ENCODE peak calls at places on chromosomes 12 and 14, in ten cellular contexts. F is esophagus squamous epithelium; C is CD8-positive, alpha-beta memory T cell; J is AG04450; Z is neuronal stem cell; G is GM23248; B is hepatocyte; P is tibial nerve; S is ovary; O is K562. N is an unnamed sample.

GRCh38 chr12:19263666-19264065 is 134.1 kb downstream of the PLEKHA5 start:
- DNase-seq in F (no peak), C (no peak), J (no peak), Z (peak; percentile 44), G (no peak), B (no peak), P (no peak), S (no peak), O (no peak), N (no peak)

GRCh38 chr12:68831272-68831671 is 23.3 kb downstream of the MDM2 start:
- DNase-seq in F (no peak), C (no peak), J (no peak), Z (no peak), G (no peak), B (no peak), P (no peak), S (no peak), O (no peak), N (no peak)

GRCh38 chr14:104133496-104133895 is 4.9 kb upstream of the KIF26A start:
- DNase-seq in F (no peak), C (no peak), J (no peak), Z (no peak), G (no peak), B (no peak), P (no peak), S (no peak), O (no peak), N (no peak)

GRCh38 chr12:50929831-50930230 is 22.5 kb upstream of the HIGD1C start:
- DNase-seq in F (no peak), C (no peak), J (no peak), Z (no peak), G (no peak), B (no peak), P (no peak), S (no peak), O (no peak), N (no peak)

GRCh38 chr14:99121027-99121875 is 150.7 kb downstream of the BCL11B start:
- DNase-seq in F (no peak), C (no peak), J (no peak), Z (no peak), G (no peak), B (no peak), P (no peak), S (no peak), O (no peak), N (no peak)

GRCh38 chr14:104267895-104268294 is 129.5 kb downstream of the KIF26A start:
- DNase-seq in F (no peak), C (no peak), J (no peak), Z (no peak), G (peak; percentile 4), B (no peak), P (no peak), S (peak; percentile 30), O (no peak), N (peak; percentile 50)

GRCh38 chr12:49644620-49644994 is 21.2 kb downstream of the PRPF40B start:
- DNase-seq in F (no peak), C (peak; percentile 82), J (peak; percentile 54), Z (peak; percentile 63), G (peak; percentile 85), B (peak; percentile 86), P (peak; percentile 76), S (peak; percentile 86), O (peak; percentile 89), N (peak; percentile 67)

GRCh38 chr14:85572845-85573244 is 42.9 kb downstream of the FLRT2 start:
- DNase-seq in F (no peak), C (no peak), J (peak; percentile 32), Z (no peak), G (peak; percentile 93), B (no peak), P (no peak), S (no peak), O (no peak), N (no peak)

GRCh38 chr12:68040450-68041075 is 51.3 kb downstream of the IFNG-AS1 start:
- DNase-seq in F (no peak), C (peak; percentile 58), J (peak; percentile 45), Z (peak; percentile 80), G (peak; percentile 72), B (peak; percentile 86), P (peak; percentile 61), S (peak; percentile 15), O (peak; percentile 66), N (no peak)

GRCh38 chr14:75418779-75419768 is 8.7 kb upstream of the JDP2 start:
- DNase-seq in F (no peak), C (peak; percentile 5), J (no peak), Z (peak; percentile 33), G (no peak), B (peak; percentile 68), P (no peak), S (no peak), O (peak; percentile 63), N (no peak)

GRCh38 chr12:105738036-105738435 is 400.7 kb downstream of the NUAK1 start:
- DNase-seq in F (no peak), C (no peak), J (peak; percentile 16), Z (no peak), G (no peak), B (no peak), P (no peak), S (peak; percentile 31), O (no peak), N (no peak)

GRCh38 chr12:112674539-112674938 is 117.0 kb upstream of the RPH3A start:
- DNase-seq in F (no peak), C (no peak), J (no peak), Z (no peak), G (no peak), B (no peak), P (no peak), S (no peak), O (no peak), N (no peak)

GRCh38 chr12:112680993-112681392 is 110.6 kb upstream of the RPH3A start:
- DNase-seq in F (no peak), C (no peak), J (no peak), Z (no peak), G (no peak), B (no peak), P (no peak), S (no peak), O (no peak), N (no peak)

GRCh38 chr12:112677050-112677765 is 114.3 kb upstream of the RPH3A start:
- DNase-seq in F (no peak), C (no peak), J (no peak), Z (no peak), G (no peak), B (no peak), P (no peak), S (no peak), O (no peak), N (no peak)

GRCh38 chr12:112676526-112676925 is 115.0 kb upstream of the RPH3A start:
- DNase-seq in F (no peak), C (no peak), J (no peak), Z (no peak), G (no peak), B (no peak), P (no peak), S (no peak), O (no peak), N (no peak)
- H3K27ac ChIP-seq in F (no peak overlapping the region), C (no peak overlapping the region), J (no peak overlapping the region), Z (no peak overlapping the region), G (no peak overlapping the region), B (no peak overlapping the region), P (no peak overlapping the region), S (no peak overlapping the region), O (no peak overlapping the region), N (no peak overlapping the region)

DNA sequence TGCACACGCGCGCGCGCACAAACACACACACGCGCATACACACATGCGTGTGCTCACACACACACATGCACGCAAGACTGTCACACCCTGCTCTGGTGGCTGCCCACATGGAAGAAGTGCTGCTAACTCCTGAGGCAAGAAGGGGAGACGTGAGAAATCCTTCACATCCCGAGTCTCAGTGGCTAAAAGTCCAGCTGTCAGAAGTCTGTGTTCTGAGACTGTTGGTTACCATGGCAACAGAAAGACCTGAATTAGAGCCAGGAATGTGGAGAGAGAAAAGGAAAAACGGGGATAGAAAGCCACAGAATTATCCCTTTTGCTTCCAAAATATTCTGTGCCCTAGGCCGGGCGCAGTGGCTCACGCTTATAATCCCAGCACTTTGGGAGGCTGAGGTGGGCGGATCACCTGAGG is 71.2 kb downstream of the PPFIBP1 start:
- DNase-seq in F (no peak), C (no peak), J (peak; percentile 61), Z (peak; percentile 54), G (peak; percentile 88), B (peak; percentile 78), P (no peak), S (peak; percentile 56), O (no peak), N (no peak)
- H3K27ac ChIP-seq in F (peak overlapping the region; percentile 54), C (no peak overlapping the region), J (peak overlapping the region; percentile 24), Z (peak overlapping the region; percentile 20), G (peak overlapping the region; percentile 63), B (no peak overlapping the region), P (peak overlapping the region; percentile 60), S (peak overlapping the region; percentile 9), O (no peak overlapping the region), N (no peak overlapping the region)

DNA sequence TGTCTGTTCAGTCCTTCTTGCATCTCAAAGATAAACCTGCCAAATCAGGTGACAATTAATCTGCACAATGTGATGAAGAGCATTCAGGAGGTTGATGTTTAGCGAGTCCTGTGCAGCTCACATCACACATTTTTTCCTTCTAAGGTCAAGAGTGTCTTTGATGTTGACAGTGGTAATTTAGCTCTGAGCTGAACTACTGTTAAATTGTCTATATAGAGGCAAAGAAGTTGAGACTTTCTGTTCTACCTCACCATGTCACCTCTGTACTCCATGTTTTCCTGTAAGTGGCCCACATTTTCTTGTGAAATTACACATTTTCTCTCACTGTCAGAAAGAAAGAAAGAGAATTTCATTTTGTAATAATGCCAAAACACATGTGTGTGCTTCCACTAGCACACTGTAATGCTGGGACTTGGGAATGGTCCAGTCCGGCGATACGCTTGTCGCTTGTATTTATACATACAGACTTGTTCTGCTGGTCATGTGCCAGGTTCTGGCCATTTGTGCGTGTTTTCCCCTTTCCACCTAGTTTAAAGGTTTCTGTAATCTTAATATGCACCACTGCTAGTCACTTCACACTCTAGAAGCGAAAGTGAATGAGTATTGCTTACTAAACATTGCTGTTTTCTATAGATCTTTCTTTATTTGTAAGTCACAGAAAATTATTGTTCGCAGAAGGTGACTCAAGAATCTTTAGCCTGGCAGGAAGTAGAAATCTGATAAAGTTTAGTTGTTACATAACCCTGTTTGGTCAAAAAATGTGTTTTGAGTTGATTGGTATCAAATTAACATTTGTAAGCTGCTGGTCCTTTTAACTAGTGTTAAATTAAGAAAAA is 328.9 kb downstream of the TMTC2 start:
- DNase-seq in F (no peak), C (no peak), J (no peak), Z (no peak), G (peak; percentile 54), B (no peak), P (no peak), S (peak; percentile 24), O (peak; percentile 12), N (no peak)
- H3K27ac ChIP-seq in F (peak overlapping the region; percentile 72), C (no peak overlapping the region), J (no peak overlapping the region), Z (no peak overlapping the region), G (peak overlapping the region; percentile 12), B (no peak overlapping the region), P (peak overlapping the region; percentile 19), S (no peak overlapping the region), O (peak overlapping the region; percentile 89), N (peak overlapping the region; percentile 5)

GRCh38 chr12:116122639-116123038 is 154.9 kb downstream of the MED13L start:
- DNase-seq in F (no peak), C (no peak), J (no peak), Z (no peak), G (no peak), B (no peak), P (no peak), S (no peak), O (no peak), N (no peak)
- H3K27ac ChIP-seq in F (no peak overlapping the region), C (no peak overlapping the region), J (no peak overlapping the region), Z (no peak overlapping the region), G (peak overlapping the region; percentile 55), B (no peak overlapping the region), P (no peak overlapping the region), S (no peak overlapping the region), O (peak overlapping the region; percentile 80), N (no peak overlapping the region)

GRCh38 chr14:92719890-92720323 is 28.5 kb downstream of the LGMN start:
- DNase-seq in F (no peak), C (no peak), J (no peak), Z (no peak), G (peak; percentile 37), B (peak; percentile 66), P (no peak), S (no peak), O (no peak), N (no peak)
- H3K27ac ChIP-seq in F (peak overlapping the region; percentile 71), C (no peak overlapping the region), J (no peak overlapping the region), Z (no peak overlapping the region), G (peak overlapping the region; percentile 54), B (peak overlapping the region; percentile 61), P (peak overlapping the region; percentile 70), S (no peak overlapping the region), O (no peak overlapping the region), N (no peak overlapping the region)

N was measured in caudate nucleus.